ENCODE peak calls at places on chromosomes 12 and 14, in ten cellular contexts. S is endodermal cell, W is neuronal stem cell, J is cardiac fibroblast, V is trophoblast cell, F is cardiac muscle cell, Y is AG10803, Q is fibroblast of lung, H is spleen, K is MG63. N is an unnamed sample.

GRCh38 chr14:85867450-85867849 is 337.5 kb downstream of the FLRT2 start:
- DNase-seq in S (no peak), W (no peak), J (no peak), V (peak), F (no peak), Y (no peak), Q (no peak), H (no peak), K (no peak), N (no peak)

GRCh38 chr12:2955888-2956287 is 3.3 kb upstream of the TEAD4 start:
- DNase-seq in S (no peak), W (no peak), J (no peak), V (no peak), F (no peak), Y (no peak), Q (no peak), H (no peak), K (no peak), N (no peak)

GRCh38 chr14:31045501-31046080 is 19.4 kb upstream of the STRN3 start:
- DNase-seq in S (no peak), W (no peak), J (no peak), V (no peak), F (no peak), Y (no peak), Q (no peak), H (no peak), K (no peak), N (no peak)

GRCh38 chr14:94769413-94770250 is at the start of gene GSC:
- DNase-seq in S (no peak), W (no peak), J (peak), V (peak), F (peak), Y (peak), Q (no peak), H (peak), K (peak), N (peak)

GRCh38 chr12:62683724-62684501 is 217.3 kb downstream of the MON2 start:
- DNase-seq in S (peak), W (no peak), J (no peak), V (no peak), F (no peak), Y (peak), Q (peak), H (no peak), K (peak), N (no peak)

GRCh38 chr14:84646791-84647500 is 883.0 kb upstream of the FLRT2 start:
- DNase-seq in S (no peak), W (no peak), J (peak), V (no peak), F (no peak), Y (no peak), Q (no peak), H (no peak), K (no peak), N (no peak)

GRCh38 chr12:91180577-91180976 is 2.0 kb downstream of the DCN start:
- DNase-seq in S (no peak), W (no peak), J (peak), V (no peak), F (no peak), Y (peak), Q (peak), H (no peak), K (no peak), N (no peak)

GRCh38 chr12:71442567-71442931 is 3.0 kb downstream of the LGR5 start:
- DNase-seq in S (no peak), W (no peak), J (no peak), V (no peak), F (no peak), Y (no peak), Q (no peak), H (no peak), K (no peak), N (no peak)

GRCh38 chr12:54680374-54680773 is 32.2 kb upstream of the DCD start:
- DNase-seq in S (peak), W (no peak), J (peak), V (peak), F (no peak), Y (no peak), Q (no peak), H (no peak), K (peak), N (peak)

GRCh38 chr12:124694250-124694649 is 126.8 kb upstream of the NCOR2 start:
- DNase-seq in S (no peak), W (no peak), J (no peak), V (no peak), F (no peak), Y (no peak), Q (no peak), H (no peak), K (no peak), N (no peak)

GRCh38 chr14:24238527-24239037 is 3.8 kb downstream of the TINF2 start:
- DNase-seq in S (peak), W (no peak), J (no peak), V (no peak), F (no peak), Y (no peak), Q (no peak), H (peak), K (no peak), N (no peak)

GRCh38 chr14:24095196-24096068 is 1.3 kb downstream of the PCK2 start:
- DNase-seq in S (peak), W (no peak), J (peak), V (no peak), F (peak), Y (peak), Q (peak), H (peak), K (peak), N (peak)

GRCh38 chr12:43758247-43758727 is 303 bp downstream of the PUS7L start:
- DNase-seq in S (no peak), W (peak), J (peak), V (peak), F (no peak), Y (peak), Q (no peak), H (no peak), K (peak), N (peak)

GRCh38 chr14:52835122-52835903 is 43.9 kb upstream of the GNPNAT1 start:
- DNase-seq in S (peak), W (no peak), J (peak), V (peak), F (no peak), Y (peak), Q (peak), H (no peak), K (peak), N (peak)

GRCh38 chr12:98456583-98457573 is 58.5 kb upstream of the TMPO start:
- DNase-seq in S (peak), W (peak), J (peak), V (peak), F (peak), Y (peak), Q (peak), H (peak), K (peak), N (peak)

GRCh38 chr14:102333395-102333794 is 13.8 kb downstream of the ZNF839 start:
- DNase-seq in S (no peak), W (no peak), J (no peak), V (no peak), F (no peak), Y (no peak), Q (no peak), H (no peak), K (no peak), N (no peak)

GRCh38 chr12:40970320-40970907 is 217.7 kb upstream of the PDZRN4 start:
- DNase-seq in S (no peak), W (no peak), J (no peak), V (peak), F (no peak), Y (no peak), Q (no peak), H (no peak), K (no peak), N (peak)

GRCh38 chr14:91249841-91250616 is 5.5 kb upstream of the GPR68 start:
- DNase-seq in S (peak), W (no peak), J (no peak), V (no peak), F (no peak), Y (peak), Q (no peak), H (peak), K (no peak), N (peak)

GRCh38 chr12:39503445-39503844 is 60.5 kb upstream of the KIF21A start:
- DNase-seq in S (no peak), W (no peak), J (peak), V (peak), F (no peak), Y (peak), Q (peak), H (no peak), K (no peak), N (no peak)

GRCh38 chr14:104378636-104379225 is 200.8 kb upstream of the C14orf180 start:
- DNase-seq in S (no peak), W (no peak), J (no peak), V (no peak), F (no peak), Y (no peak), Q (no peak), H (no peak), K (no peak), N (peak)

GRCh38 chr12:94753071-94753779 is 102.9 kb upstream of the TMCC3 start:
- DNase-seq in S (peak), W (no peak), J (peak), V (peak), F (no peak), Y (no peak), Q (peak), H (no peak), K (no peak), N (peak)

GRCh38 chr12:3303410-3304136 is 187.4 kb upstream of the PRMT8 start:
- DNase-seq in S (peak), W (no peak), J (no peak), V (no peak), F (peak), Y (no peak), Q (no peak), H (no peak), K (no peak), N (peak)

GRCh38 chr12:10362325-10362724 is 27.5 kb downstream of the KLRK1 start:
- DNase-seq in S (no peak), W (no peak), J (no peak), V (no peak), F (no peak), Y (no peak), Q (no peak), H (no peak), K (no peak), N (no peak)

GRCh38 chr12:10363922-10364838 is 25.7 kb downstream of the KLRK1 start:
- DNase-seq in S (peak), W (no peak), J (peak), V (peak), F (peak), Y (peak), Q (peak), H (peak), K (peak), N (peak)

GRCh38 chr12:10364839-10365681 is 24.8 kb downstream of the KLRK1 start:
- DNase-seq in S (peak), W (peak), J (peak), V (peak), F (peak), Y (peak), Q (peak), H (peak), K (peak), N (peak)

GRCh38 chr12:10362828-10363664 is 26.8 kb downstream of the KLRK1 start:
- DNase-seq in S (peak), W (no peak), J (peak), V (no peak), F (no peak), Y (peak), Q (no peak), H (no peak), K (no peak), N (no peak)

GRCh38 chr12:10363665-10363921 is 26.2 kb downstream of the KLRK1 start:
- DNase-seq in S (no peak), W (no peak), J (peak), V (no peak), F (no peak), Y (no peak), Q (no peak), H (no peak), K (no peak), N (no peak)
- H3K4me3 ChIP-seq in S (no peak), W (no peak), J (peak), V (no peak), F (no peak), Y (peak), Q (no peak), H (peak), K (peak), N (peak)

GRCh38 chr12:48856379-48856778 is 4.4 kb upstream of the DDX23 start:
- DNase-seq in S (no peak), W (no peak), J (no peak), V (no peak), F (no peak), Y (no peak), Q (no peak), H (no peak), K (no peak), N (no peak)

GRCh38 chr12:48854488-48854887 is 2.5 kb upstream of the DDX23 start:
- DNase-seq in S (no peak), W (no peak), J (no peak), V (no peak), F (no peak), Y (no peak), Q (no peak), H (no peak), K (no peak), N (no peak)

GRCh38 chr12:48851883-48852733 is at the start of gene DDX23:
- DNase-seq in S (peak), W (peak), J (peak), V (peak), F (peak), Y (peak), Q (peak), H (peak), K (peak), N (peak)

GRCh38 chr12:48852734-48853168 is 788 bp upstream of the DDX23 start:
- DNase-seq in S (no peak), W (no peak), J (no peak), V (no peak), F (peak), Y (peak), Q (no peak), H (no peak), K (no peak), N (peak)

GRCh38 chr12:48853228-48853688 is 1.3 kb upstream of the DDX23 start:
- DNase-seq in S (peak), W (peak), J (peak), V (peak), F (peak), Y (peak), Q (peak), H (peak), K (peak), N (peak)
- H3K4me3 ChIP-seq in S (peak), W (peak), J (no peak), V (no peak), F (no peak), Y (peak), Q (peak), H (peak), K (peak), N (peak)

DNA sequence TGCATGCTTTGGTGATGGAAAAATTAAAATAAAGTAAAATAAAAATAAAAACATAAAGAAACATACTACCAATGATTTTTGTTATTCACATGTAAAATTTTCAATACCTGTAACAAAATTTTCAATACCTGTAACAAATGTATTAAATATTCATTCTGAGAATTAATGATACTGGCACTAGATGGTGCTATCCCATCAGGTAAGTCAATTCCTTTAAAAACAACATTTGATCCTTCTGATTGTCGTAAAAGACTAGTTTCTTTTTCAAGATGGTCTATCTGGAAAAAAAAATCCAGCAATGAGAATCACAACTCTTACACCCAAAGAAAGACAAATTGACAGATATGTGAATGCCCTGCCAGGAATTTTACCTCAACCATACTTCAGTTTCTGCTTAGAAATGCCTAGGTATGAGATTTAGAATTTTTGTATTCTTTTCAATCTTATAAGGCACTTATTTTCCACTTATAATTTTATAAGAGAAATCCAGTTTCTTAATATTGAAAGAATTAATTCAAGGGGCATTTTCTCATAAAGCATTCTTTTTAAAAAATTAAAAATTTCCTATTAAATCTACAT is 30.7 kb downstream of the CEP290 start:
- DNase-seq in S (no peak), W (peak), J (peak), V (peak), F (peak), Y (peak), Q (peak), H (no peak), K (no peak), N (peak)
- H3K4me3 ChIP-seq in S (no peak), W (no peak), J (no peak), V (no peak), F (no peak), Y (peak), Q (peak), H (no peak), K (no peak), N (no peak)

DNA sequence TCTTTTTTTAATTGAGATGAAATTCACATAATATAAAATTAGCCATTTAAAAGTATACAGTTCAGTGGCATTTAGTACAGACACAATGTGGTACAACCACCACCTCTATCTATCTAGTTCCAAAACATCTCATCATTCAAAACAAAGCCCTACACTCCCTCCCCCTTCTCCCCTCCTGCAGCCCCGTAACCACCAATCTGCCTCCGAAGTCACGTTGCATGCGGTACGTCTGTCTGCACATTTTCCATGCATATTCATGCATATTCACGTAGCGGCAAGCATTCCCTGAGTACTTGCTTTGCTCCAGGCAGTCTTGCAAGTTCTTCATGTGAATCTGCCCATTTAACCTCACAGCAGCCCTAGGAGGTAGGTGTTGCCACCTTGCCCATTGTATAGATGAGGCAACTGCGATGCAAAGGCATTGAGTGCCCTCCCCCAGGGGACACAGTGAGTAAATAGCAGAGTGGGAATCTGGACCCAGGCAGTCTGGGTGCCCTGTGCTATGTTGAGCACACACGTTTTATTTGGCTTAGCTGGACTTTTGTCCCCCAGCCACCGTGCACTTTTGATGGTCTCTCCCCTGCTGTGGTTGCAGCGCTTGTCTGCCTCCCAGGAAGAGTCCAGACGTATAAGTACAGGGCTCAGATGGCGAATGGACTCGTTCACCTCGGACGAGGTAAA is 43.4 kb downstream of the RIN3 start:
- DNase-seq in S (no peak), W (no peak), J (no peak), V (no peak), F (no peak), Y (no peak), Q (no peak), H (no peak), K (no peak), N (no peak)
- H3K4me3 ChIP-seq in S (no peak), W (no peak), J (no peak), V (peak), F (no peak), Y (no peak), Q (no peak), H (no peak), K (no peak), N (no peak)

GRCh38 chr12:27333311-27334009 is 824 bp downstream of the BMAL2 start:
- DNase-seq in S (peak), W (peak), J (peak), V (peak), F (peak), Y (no peak), Q (no peak), H (peak), K (peak), N (peak)

GRCh38 chr12:27330846-27331245 is 1.8 kb upstream of the BMAL2 start:
- DNase-seq in S (no peak), W (no peak), J (no peak), V (no peak), F (no peak), Y (no peak), Q (no peak), H (no peak), K (no peak), N (no peak)

GRCh38 chr12:27331927-27332324 is 710 bp upstream of the BMAL2 start:
- DNase-seq in S (no peak), W (no peak), J (peak), V (peak), F (no peak), Y (no peak), Q (no peak), H (no peak), K (no peak), N (no peak)

GRCh38 chr12:27332407-27333310 is at the start of gene BMAL2:
- DNase-seq in S (peak), W (peak), J (peak), V (peak), F (peak), Y (peak), Q (peak), H (peak), K (peak), N (peak)

DNA sequence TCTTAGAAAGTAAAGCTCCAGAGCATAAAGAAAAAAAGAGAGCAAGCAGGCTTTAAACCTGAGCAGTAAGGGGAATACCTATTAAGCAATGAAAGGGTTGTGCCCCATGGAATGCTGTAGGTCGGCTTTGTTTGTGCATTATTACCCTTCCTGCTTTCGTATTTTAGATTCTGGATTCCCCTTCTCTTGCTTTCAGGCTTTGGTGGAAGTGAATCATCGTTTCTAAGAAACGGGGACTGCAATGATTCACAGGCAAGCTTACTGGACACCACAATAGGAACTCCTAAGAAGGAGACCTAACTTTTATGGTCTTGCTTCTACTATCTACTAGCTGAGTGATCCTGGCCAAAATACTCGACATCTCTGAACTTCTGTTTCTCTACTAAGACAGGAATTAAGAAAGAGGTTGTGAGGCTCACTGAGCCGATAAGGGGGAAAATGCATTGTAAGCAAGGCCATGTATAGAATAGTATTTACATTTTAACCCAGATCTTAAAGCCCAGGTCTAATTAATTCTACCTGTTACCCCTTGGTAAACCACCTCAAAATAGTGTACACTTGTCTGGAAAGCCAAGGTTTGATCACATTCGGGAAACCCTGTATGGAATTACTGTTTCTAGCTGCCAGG is 1.2 kb upstream of the BMAL2 start:
- DNase-seq in S (no peak), W (no peak), J (peak), V (peak), F (no peak), Y (peak), Q (peak), H (no peak), K (peak), N (no peak)
- H3K4me3 ChIP-seq in S (no peak), W (peak), J (no peak), V (no peak), F (no peak), Y (peak), Q (peak), H (no peak), K (peak), N (no peak)